ENCODE peak calls at places on chromosomes 2 and 18, in nine cellular contexts. One of them, this sample, is unnamed.
A peak's percentile ranks its signal among the peaks of the same experiment; 100 is the strongest.

GRCh38 chr18:31100598-31101147 is 1.5 kb downstream of the DSC2 start:
- DNase-seq in SJSA1: no peak
- DNase-seq in effector memory CD4-positive, alpha-beta T cell: no peak
- DNase-seq in cardiac muscle cell: peak; percentile 83
- DNase-seq in right atrium auricular region: no peak
- DNase-seq in IMR-90: no peak
- DNase-seq in heart right ventricle: peak; percentile 6
- DNase-seq in colonic mucosa: peak; percentile 68
- DNase-seq in esophagus squamous epithelium: no peak
- DNase-seq in this sample: no peak

GRCh38 chr2:186309901-186310300 is 176.2 kb upstream of the ZC3H15 start:
- DNase-seq in SJSA1: no peak
- DNase-seq in effector memory CD4-positive, alpha-beta T cell: no peak
- DNase-seq in cardiac muscle cell: no peak
- DNase-seq in right atrium auricular region: no peak
- DNase-seq in IMR-90: peak; percentile 51
- DNase-seq in heart right ventricle: peak; percentile 12
- DNase-seq in colonic mucosa: no peak
- DNase-seq in esophagus squamous epithelium: no peak
- DNase-seq in this sample: no peak

GRCh38 chr2:77977486-77978063 is 455.4 kb upstream of the LRRTM4 start:
- DNase-seq in SJSA1: no peak
- DNase-seq in effector memory CD4-positive, alpha-beta T cell: no peak
- DNase-seq in cardiac muscle cell: peak; percentile 45
- DNase-seq in right atrium auricular region: no peak
- DNase-seq in IMR-90: no peak
- DNase-seq in heart right ventricle: no peak
- DNase-seq in colonic mucosa: no peak
- DNase-seq in esophagus squamous epithelium: no peak
- DNase-seq in this sample: no peak

GRCh38 chr2:95372216-95372829 is 30.2 kb upstream of the FAHD2A start:
- DNase-seq in SJSA1: no peak
- DNase-seq in effector memory CD4-positive, alpha-beta T cell: no peak
- DNase-seq in cardiac muscle cell: no peak
- DNase-seq in right atrium auricular region: no peak
- DNase-seq in IMR-90: no peak
- DNase-seq in heart right ventricle: no peak
- DNase-seq in colonic mucosa: no peak
- DNase-seq in esophagus squamous epithelium: no peak
- DNase-seq in this sample: no peak

GRCh38 chr18:78090584-78090983 is 840.9 kb downstream of the GALR1 start:
- DNase-seq in SJSA1: no peak
- DNase-seq in effector memory CD4-positive, alpha-beta T cell: no peak
- DNase-seq in cardiac muscle cell: no peak
- DNase-seq in right atrium auricular region: no peak
- DNase-seq in IMR-90: no peak
- DNase-seq in heart right ventricle: no peak
- DNase-seq in colonic mucosa: no peak
- DNase-seq in esophagus squamous epithelium: no peak
- DNase-seq in this sample: no peak

GRCh38 chr2:42025151-42025582 is 22.7 kb upstream of the PKDCC start:
- DNase-seq in SJSA1: no peak
- DNase-seq in effector memory CD4-positive, alpha-beta T cell: no peak
- DNase-seq in cardiac muscle cell: peak; percentile 59
- DNase-seq in right atrium auricular region: no peak
- DNase-seq in IMR-90: peak; percentile 71
- DNase-seq in heart right ventricle: peak; percentile 71
- DNase-seq in colonic mucosa: no peak
- DNase-seq in esophagus squamous epithelium: no peak
- DNase-seq in this sample: no peak

GRCh38 chr2:205352593-205352992 is 329.7 kb upstream of the NRP2 start:
- DNase-seq in SJSA1: no peak
- DNase-seq in effector memory CD4-positive, alpha-beta T cell: no peak
- DNase-seq in cardiac muscle cell: no peak
- DNase-seq in right atrium auricular region: no peak
- DNase-seq in IMR-90: peak; percentile 47
- DNase-seq in heart right ventricle: no peak
- DNase-seq in colonic mucosa: no peak
- DNase-seq in esophagus squamous epithelium: no peak
- DNase-seq in this sample: no peak

GRCh38 chr18:7152485-7152884 is 34.9 kb upstream of the LAMA1 start:
- DNase-seq in SJSA1: no peak
- DNase-seq in effector memory CD4-positive, alpha-beta T cell: no peak
- DNase-seq in cardiac muscle cell: no peak
- DNase-seq in right atrium auricular region: peak; percentile 5
- DNase-seq in IMR-90: no peak
- DNase-seq in heart right ventricle: no peak
- DNase-seq in colonic mucosa: no peak
- DNase-seq in esophagus squamous epithelium: no peak
- DNase-seq in this sample: no peak

GRCh38 chr2:105072039-105072438 is 34.2 kb downstream of the MRPS9 start:
- DNase-seq in SJSA1: no peak
- DNase-seq in effector memory CD4-positive, alpha-beta T cell: no peak
- DNase-seq in cardiac muscle cell: no peak
- DNase-seq in right atrium auricular region: no peak
- DNase-seq in IMR-90: no peak
- DNase-seq in heart right ventricle: no peak
- DNase-seq in colonic mucosa: no peak
- DNase-seq in esophagus squamous epithelium: no peak
- DNase-seq in this sample: no peak

GRCh38 chr2:199458806-199459285 is 1.1 kb upstream of the SATB2 start:
- DNase-seq in SJSA1: no peak
- DNase-seq in effector memory CD4-positive, alpha-beta T cell: no peak
- DNase-seq in cardiac muscle cell: no peak
- DNase-seq in right atrium auricular region: no peak
- DNase-seq in IMR-90: peak; percentile 35
- DNase-seq in heart right ventricle: no peak
- DNase-seq in colonic mucosa: no peak
- DNase-seq in esophagus squamous epithelium: no peak
- DNase-seq in this sample: no peak

GRCh38 chr2:31337860-31338259 is 76.7 kb downstream of the XDH start:
- DNase-seq in SJSA1: no peak
- DNase-seq in effector memory CD4-positive, alpha-beta T cell: no peak
- DNase-seq in cardiac muscle cell: no peak
- DNase-seq in right atrium auricular region: no peak
- DNase-seq in IMR-90: peak; percentile 94
- DNase-seq in heart right ventricle: no peak
- DNase-seq in colonic mucosa: no peak
- DNase-seq in esophagus squamous epithelium: no peak
- DNase-seq in this sample: no peak

GRCh38 chr2:232296766-232297525 is 81.6 kb upstream of the ALPP start:
- DNase-seq in SJSA1: peak; percentile 72
- DNase-seq in effector memory CD4-positive, alpha-beta T cell: no peak
- DNase-seq in cardiac muscle cell: no peak
- DNase-seq in right atrium auricular region: no peak
- DNase-seq in IMR-90: peak; percentile 11
- DNase-seq in heart right ventricle: no peak
- DNase-seq in colonic mucosa: no peak
- DNase-seq in esophagus squamous epithelium: no peak
- DNase-seq in this sample: no peak

GRCh38 chr2:204538179-204539009 is 6.9 kb upstream of the PARD3B start:
- DNase-seq in SJSA1: no peak
- DNase-seq in effector memory CD4-positive, alpha-beta T cell: no peak
- DNase-seq in cardiac muscle cell: peak; percentile 43
- DNase-seq in right atrium auricular region: no peak
- DNase-seq in IMR-90: peak; percentile 96
- DNase-seq in heart right ventricle: no peak
- DNase-seq in colonic mucosa: no peak
- DNase-seq in esophagus squamous epithelium: no peak
- DNase-seq in this sample: no peak

GRCh38 chr2:176172007-176172747 is 15.1 kb downstream of the HOXD3 start:
- DNase-seq in SJSA1: no peak
- DNase-seq in effector memory CD4-positive, alpha-beta T cell: no peak
- DNase-seq in cardiac muscle cell: no peak
- DNase-seq in right atrium auricular region: no peak
- DNase-seq in IMR-90: no peak
- DNase-seq in heart right ventricle: no peak
- DNase-seq in colonic mucosa: no peak
- DNase-seq in esophagus squamous epithelium: no peak
- DNase-seq in this sample: no peak
- H3K4me3 ChIP-seq in SJSA1: no peak overlapping the region
- H3K4me3 ChIP-seq in effector memory CD4-positive, alpha-beta T cell: no peak overlapping the region
- H3K4me3 ChIP-seq in cardiac muscle cell: peak overlapping the region; percentile 10
- H3K4me3 ChIP-seq in right atrium auricular region: no peak overlapping the region
- H3K4me3 ChIP-seq in IMR-90: no peak overlapping the region
- H3K4me3 ChIP-seq in heart right ventricle: no peak overlapping the region
- H3K4me3 ChIP-seq in colonic mucosa: no peak overlapping the region
- H3K4me3 ChIP-seq in esophagus squamous epithelium: no peak overlapping the region
- H3K4me3 ChIP-seq in this sample: no peak overlapping the region

GRCh38 chr2:8160959-8161358 is 520.9 kb upstream of the ID2 start:
- DNase-seq in SJSA1: no peak
- DNase-seq in effector memory CD4-positive, alpha-beta T cell: no peak
- DNase-seq in cardiac muscle cell: no peak
- DNase-seq in right atrium auricular region: no peak
- DNase-seq in IMR-90: no peak
- DNase-seq in heart right ventricle: no peak
- DNase-seq in colonic mucosa: no peak
- DNase-seq in esophagus squamous epithelium: no peak
- DNase-seq in this sample: no peak
- H3K36me3 ChIP-seq in SJSA1: no peaks in the 10 kb centered on the region
- H3K36me3 ChIP-seq in effector memory CD4-positive, alpha-beta T cell: no peaks in the 10 kb centered on the region
- H3K36me3 ChIP-seq in cardiac muscle cell: no peaks in the 10 kb centered on the region
- H3K36me3 ChIP-seq in right atrium auricular region: no peaks in the 10 kb centered on the region
- H3K36me3 ChIP-seq in IMR-90: no peaks in the 10 kb centered on the region
- H3K36me3 ChIP-seq in heart right ventricle: no peaks in the 10 kb centered on the region
- H3K36me3 ChIP-seq in colonic mucosa: no peaks in the 10 kb centered on the region
- H3K36me3 ChIP-seq in esophagus squamous epithelium: no peaks in the 10 kb centered on the region
- H3K36me3 ChIP-seq in this sample: no peaks in the 10 kb centered on the region

DNA sequence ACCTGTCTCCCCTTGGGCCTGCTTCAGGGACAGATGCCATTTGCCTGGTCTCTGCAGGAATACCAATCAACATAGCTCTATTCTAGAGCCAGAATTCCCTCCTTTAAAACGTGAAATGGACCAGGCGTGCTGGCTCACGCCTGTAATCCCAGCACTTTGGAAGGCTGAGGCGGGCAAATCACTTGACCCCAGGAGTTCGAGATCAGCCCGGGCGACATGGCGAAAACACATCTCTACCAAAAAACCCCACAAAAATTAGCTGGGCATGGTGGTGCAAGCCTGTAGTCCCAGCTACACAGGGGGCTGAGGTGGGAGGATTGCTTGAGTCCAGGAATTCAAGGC is 127.0 kb downstream of the PLEKHM3 start:
- DNase-seq in SJSA1: no peak
- DNase-seq in effector memory CD4-positive, alpha-beta T cell: no peak
- DNase-seq in cardiac muscle cell: no peak
- DNase-seq in right atrium auricular region: no peak
- DNase-seq in IMR-90: no peak
- DNase-seq in heart right ventricle: no peak
- DNase-seq in colonic mucosa: no peak
- DNase-seq in esophagus squamous epithelium: no peak
- DNase-seq in this sample: no peak
- H3K27ac ChIP-seq in SJSA1: no peak overlapping the region
- H3K27ac ChIP-seq in effector memory CD4-positive, alpha-beta T cell: no peak overlapping the region
- H3K27ac ChIP-seq in cardiac muscle cell: no peak overlapping the region
- H3K27ac ChIP-seq in right atrium auricular region: no peak overlapping the region
- H3K27ac ChIP-seq in IMR-90: no peak overlapping the region
- H3K27ac ChIP-seq in heart right ventricle: no peak overlapping the region
- H3K27ac ChIP-seq in colonic mucosa: no peak overlapping the region
- H3K27ac ChIP-seq in esophagus squamous epithelium: no peak overlapping the region
- H3K27ac ChIP-seq in this sample: no peak overlapping the region

DNA sequence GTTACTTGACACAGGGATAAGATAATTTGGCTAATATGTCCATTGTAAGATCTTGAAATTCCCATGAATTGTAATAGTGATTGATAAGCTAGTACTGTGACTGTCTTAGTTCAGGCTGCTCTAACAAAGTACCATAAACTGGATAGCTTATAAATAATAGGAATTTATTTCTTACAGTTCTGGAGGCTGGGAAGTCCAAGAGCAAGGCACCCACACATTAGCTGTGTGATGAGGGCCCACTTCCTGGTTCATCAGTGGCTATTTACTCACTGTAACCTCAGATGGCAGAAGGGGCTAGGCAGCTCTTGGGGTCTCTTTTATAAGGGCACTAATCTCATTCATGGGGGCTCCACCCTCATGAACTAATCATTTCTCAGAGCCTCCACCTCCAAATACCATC is 28.5 kb downstream of the NOSTRIN start:
- DNase-seq in SJSA1: no peak
- DNase-seq in effector memory CD4-positive, alpha-beta T cell: no peak
- DNase-seq in cardiac muscle cell: no peak
- DNase-seq in right atrium auricular region: no peak
- DNase-seq in IMR-90: no peak
- DNase-seq in heart right ventricle: no peak
- DNase-seq in colonic mucosa: no peak
- DNase-seq in esophagus squamous epithelium: no peak
- DNase-seq in this sample: no peak
- H3K4me3 ChIP-seq in SJSA1: no peak overlapping the region
- H3K4me3 ChIP-seq in effector memory CD4-positive, alpha-beta T cell: no peak overlapping the region
- H3K4me3 ChIP-seq in cardiac muscle cell: no peak overlapping the region
- H3K4me3 ChIP-seq in right atrium auricular region: no peak overlapping the region
- H3K4me3 ChIP-seq in IMR-90: no peak overlapping the region
- H3K4me3 ChIP-seq in heart right ventricle: no peak overlapping the region
- H3K4me3 ChIP-seq in colonic mucosa: no peak overlapping the region
- H3K4me3 ChIP-seq in esophagus squamous epithelium: no peak overlapping the region
- H3K4me3 ChIP-seq in this sample: no peak overlapping the region

GRCh38 chr2:237746302-237747080 is 52.1 kb upstream of the RBM44 start:
- DNase-seq in SJSA1: no peak
- DNase-seq in effector memory CD4-positive, alpha-beta T cell: no peak
- DNase-seq in cardiac muscle cell: no peak
- DNase-seq in right atrium auricular region: no peak
- DNase-seq in IMR-90: no peak
- DNase-seq in heart right ventricle: no peak
- DNase-seq in colonic mucosa: no peak
- DNase-seq in esophagus squamous epithelium: no peak
- DNase-seq in this sample: no peak
- H3K36me3 ChIP-seq in SJSA1: peaks cover 56% of the 10 kb centered on the region
- H3K36me3 ChIP-seq in effector memory CD4-positive, alpha-beta T cell: peaks cover 44% of the 10 kb centered on the region
- H3K36me3 ChIP-seq in cardiac muscle cell: peaks cover 17% of the 10 kb centered on the region
- H3K36me3 ChIP-seq in right atrium auricular region: peaks cover 44% of the 10 kb centered on the region
- H3K36me3 ChIP-seq in IMR-90: peaks cover 26% of the 10 kb centered on the region
- H3K36me3 ChIP-seq in heart right ventricle: peaks cover 48% of the 10 kb centered on the region
- H3K36me3 ChIP-seq in colonic mucosa: peaks cover 6% of the 10 kb centered on the region
- H3K36me3 ChIP-seq in esophagus squamous epithelium: peaks cover 54% of the 10 kb centered on the region
- H3K36me3 ChIP-seq in this sample: peaks cover 9% of the 10 kb centered on the region

GRCh38 chr2:201120500-201120899 is 4.5 kb downstream of the CFLAR start:
- DNase-seq in SJSA1: no peak
- DNase-seq in effector memory CD4-positive, alpha-beta T cell: no peak
- DNase-seq in cardiac muscle cell: no peak
- DNase-seq in right atrium auricular region: no peak
- DNase-seq in IMR-90: no peak
- DNase-seq in heart right ventricle: no peak
- DNase-seq in colonic mucosa: no peak
- DNase-seq in esophagus squamous epithelium: no peak
- DNase-seq in this sample: no peak
- H3K27ac ChIP-seq in SJSA1: no peak overlapping the region
- H3K27ac ChIP-seq in effector memory CD4-positive, alpha-beta T cell: peak overlapping the region; percentile 94
- H3K27ac ChIP-seq in cardiac muscle cell: no peak overlapping the region
- H3K27ac ChIP-seq in right atrium auricular region: peak overlapping the region; percentile 99
- H3K27ac ChIP-seq in IMR-90: no peak overlapping the region
- H3K27ac ChIP-seq in heart right ventricle: peak overlapping the region; percentile 99
- H3K27ac ChIP-seq in colonic mucosa: peak overlapping the region; percentile 100
- H3K27ac ChIP-seq in esophagus squamous epithelium: peak overlapping the region; percentile 100
- H3K27ac ChIP-seq in this sample: peak overlapping the region; percentile 93

GRCh38 chr2:174039551-174040416 is 74.6 kb upstream of the SP3 start:
- DNase-seq in SJSA1: peak; percentile 91
- DNase-seq in effector memory CD4-positive, alpha-beta T cell: peak; percentile 52
- DNase-seq in cardiac muscle cell: peak; percentile 91
- DNase-seq in right atrium auricular region: peak; percentile 92
- DNase-seq in IMR-90: peak; percentile 97
- DNase-seq in heart right ventricle: peak; percentile 92
- DNase-seq in colonic mucosa: peak; percentile 91
- DNase-seq in esophagus squamous epithelium: peak; percentile 59
- DNase-seq in this sample: peak; percentile 86
- H3K4me3 ChIP-seq in SJSA1: no peak overlapping the region
- H3K4me3 ChIP-seq in effector memory CD4-positive, alpha-beta T cell: peak overlapping the region; percentile 39
- H3K4me3 ChIP-seq in cardiac muscle cell: no peak overlapping the region
- H3K4me3 ChIP-seq in right atrium auricular region: no peak overlapping the region
- H3K4me3 ChIP-seq in IMR-90: no peak overlapping the region
- H3K4me3 ChIP-seq in heart right ventricle: no peak overlapping the region
- H3K4me3 ChIP-seq in colonic mucosa: no peak overlapping the region
- H3K4me3 ChIP-seq in esophagus squamous epithelium: no peak overlapping the region
- H3K4me3 ChIP-seq in this sample: peak overlapping the region; percentile 41

This sample was measured in naive thymus-derived CD4-positive, alpha-beta T cell.